ENCODE peak calls at places on chromosomes 1 and 21, in six cellular contexts. A is right cardiac atrium, N is adrenal gland, S is fibroblast of the aortic adventitia, W is foreskin fibroblast, L is AG04450. T is an unnamed sample.

GRCh38 chr1:19738106-19738505 is 61.6 kb downstream of the TMCO4 start:
- DNase-seq in L (no peak), W (no peak), S (no peak), N (no peak), A (no peak), T (no peak)

GRCh38 chr1:17287377-17287776 is 20.6 kb upstream of the PADI4 start:
- DNase-seq in N (no peak), L (peak), W (peak), A (no peak), S (peak), T (peak)

GRCh38 chr1:109807822-109808680 is 44.3 kb upstream of the EPS8L3 start:
- DNase-seq in W (peak), S (peak), L (no peak), N (no peak), A (no peak), T (peak)

GRCh38 chr1:41662656-41663437 is 178.4 kb upstream of the EDN2 start:
- DNase-seq in N (peak), A (peak), S (peak), W (peak), L (no peak), T (peak)

GRCh38 chr1:6360517-6360916 is 33.0 kb downstream of the ACOT7 start:
- DNase-seq in L (no peak), N (no peak), A (no peak), S (no peak), W (no peak), T (no peak)

GRCh38 chr1:97895278-97895677 is 25.6 kb downstream of the DPYD start:
- DNase-seq in N (no peak), A (no peak), W (no peak), L (no peak), S (no peak), T (no peak)

GRCh38 chr21:32817206-32817605 is 45.7 kb upstream of the PAXBP1 start:
- DNase-seq in S (no peak), L (no peak), N (no peak), A (no peak), W (no peak), T (no peak)

GRCh38 chr1:61055110-61055614 is 27.2 kb upstream of the NFIA start:
- DNase-seq in N (no peak), W (peak), S (peak), A (no peak), L (no peak), T (no peak)

GRCh38 chr1:216700779-216701178 is 22.4 kb downstream of the ESRRG start:
- DNase-seq in A (no peak), L (no peak), W (no peak), N (no peak), S (no peak), T (no peak)

GRCh38 chr1:227947425-227947677 is 381 bp downstream of the WNT9A start:
- DNase-seq in N (peak), W (no peak), S (no peak), L (no peak), A (no peak), T (no peak)

GRCh38 chr1:226912587-226913176 is 27.4 kb upstream of the COQ8A start:
- DNase-seq in W (peak), S (peak), N (peak), A (peak), L (no peak), T (no peak)

GRCh38 chr1:39671793-39672550 is at the start of gene NT5C1A:
- DNase-seq in N (no peak), S (no peak), W (peak), A (peak), L (no peak), T (peak)

GRCh38 chr1:4711191-4711915 is 56.9 kb downstream of the AJAP1 start:
- DNase-seq in N (no peak), S (no peak), A (no peak), L (no peak), W (no peak), T (no peak)

GRCh38 chr21:38223893-38224540 is 32.8 kb upstream of the KCNJ15 start:
- DNase-seq in A (no peak), S (peak), N (no peak), W (peak), L (no peak), T (peak)

GRCh38 chr1:26037904-26038303 is 8.0 kb downstream of the SLC30A2 start:
- DNase-seq in W (no peak), N (no peak), A (no peak), L (no peak), S (no peak), T (no peak)

GRCh38 chr1:86388228-86388627 is 7.9 kb downstream of the ODF2L start:
- DNase-seq in S (no peak), N (no peak), L (no peak), W (no peak), A (no peak), T (no peak)

GRCh38 chr1:228405200-228405978 is 1.2 kb downstream of the TRIM11 start:
- DNase-seq in S (peak), N (no peak), A (no peak), L (no peak), W (peak), T (no peak)

GRCh38 chr1:19123837-19124236 is 86.2 kb downstream of the UBR4 start:
- DNase-seq in A (no peak), L (no peak), N (no peak), W (no peak), S (peak), T (no peak)

GRCh38 chr1:40646385-40646784 is 19.1 kb downstream of the RIMS3 start:
- DNase-seq in S (peak), N (no peak), W (peak), A (no peak), L (no peak), T (peak)

GRCh38 chr1:109775408-109775807 is 11.7 kb upstream of the EPS8L3 start:
- DNase-seq in L (no peak), N (no peak), A (no peak), S (peak), W (peak), T (peak)

GRCh38 chr1:212970085-212970484 is 19.7 kb downstream of the VASH2 start:
- DNase-seq in W (no peak), S (no peak), L (no peak), N (no peak), A (no peak), T (no peak)

GRCh38 chr1:19963636-19964035 is 15.8 kb downstream of the PLA2G2A start:
- DNase-seq in L (no peak), S (no peak), W (no peak), A (peak), N (no peak), T (no peak)

GRCh38 chr1:39117985-39118384 is 86.5 kb upstream of the MACF1 start:
- DNase-seq in S (peak), A (no peak), W (no peak), N (no peak), L (no peak), T (no peak)

GRCh38 chr1:26041978-26042377 is 3.9 kb downstream of the SLC30A2 start:
- DNase-seq in W (no peak), S (no peak), L (no peak), N (no peak), A (no peak), T (no peak)

GRCh38 chr1:223531742-223532341 is 133.7 kb downstream of the CAPN8 start:
- DNase-seq in L (peak), W (peak), N (peak), S (peak), A (peak), T (peak)

GRCh38 chr1:117268926-117269378 is 58.2 kb upstream of the VTCN1 start:
- DNase-seq in A (no peak), S (no peak), L (no peak), N (no peak), W (peak), T (peak)

GRCh38 chr1:176741181-176741580 is 278.2 kb downstream of the PAPPA2 start:
- DNase-seq in W (no peak), N (no peak), L (no peak), S (no peak), A (no peak), T (no peak)

GRCh38 chr1:45864765-45865164 is 61.4 kb downstream of the MAST2 start:
- DNase-seq in S (no peak), A (no peak), L (no peak), W (peak), N (no peak), T (no peak)

GRCh38 chr1:45863117-45863670 is 59.8 kb downstream of the MAST2 start:
- DNase-seq in S (no peak), A (no peak), L (no peak), N (no peak), W (peak), T (no peak)

GRCh38 chr1:45867697-45868346 is 64.4 kb downstream of the MAST2 start:
- DNase-seq in L (no peak), N (no peak), A (no peak), S (no peak), W (no peak), T (no peak)

GRCh38 chr1:45862008-45862407 is 58.6 kb downstream of the MAST2 start:
- DNase-seq in N (no peak), A (no peak), W (no peak), L (no peak), S (no peak), T (no peak)

DNA sequence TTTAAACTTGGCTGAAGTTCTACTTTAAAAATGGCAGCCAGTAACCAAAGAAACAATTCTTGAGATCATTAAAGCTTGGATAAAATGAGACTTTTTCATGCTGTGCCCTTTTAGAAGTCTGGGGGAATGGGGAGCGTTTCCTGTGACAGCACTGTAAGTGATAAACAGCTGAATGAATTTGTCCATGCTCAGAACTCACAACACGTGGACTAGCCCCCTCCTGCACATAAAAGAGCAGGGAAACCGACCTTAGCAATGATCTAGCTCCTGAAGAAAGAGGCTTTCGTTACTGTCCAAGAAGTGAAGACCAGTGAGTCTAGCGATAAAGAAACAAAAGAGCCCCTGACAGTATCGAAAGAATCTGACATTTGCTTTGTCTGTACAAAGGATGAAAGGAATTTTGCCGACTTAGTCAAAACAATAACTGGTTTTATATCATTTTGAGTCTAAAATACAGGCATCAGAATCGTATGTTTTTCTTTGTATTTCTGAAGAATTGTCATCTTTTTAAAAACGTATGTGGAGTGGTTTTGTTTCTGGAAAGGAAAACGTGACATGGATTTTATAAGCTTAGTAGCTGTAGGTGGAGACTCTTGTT is 60.8 kb downstream of the MAST2 start:
- DNase-seq in A (no peak), L (no peak), N (no peak), S (no peak), W (peak), T (no peak)
- H3K4me3 ChIP-seq in A (peak), L (peak), N (no peak), S (no peak), W (peak), T (peak)

GRCh38 chr1:155466996-155467395 is 95.6 kb downstream of the ASH1L start:
- DNase-seq in L (peak), N (no peak), W (peak), S (peak), A (no peak), T (peak)
- H3K4me3 ChIP-seq in L (no peak), N (no peak), W (no peak), S (no peak), A (no peak), T (no peak)

GRCh38 chr1:43206721-43207228 is 34.6 kb downstream of the CFAP57 start:
- DNase-seq in W (peak), S (peak), A (peak), N (peak), L (peak), T (peak)
- H3K4me3 ChIP-seq in W (peak), S (peak), A (no peak), N (no peak), L (peak), T (no peak)

DNA sequence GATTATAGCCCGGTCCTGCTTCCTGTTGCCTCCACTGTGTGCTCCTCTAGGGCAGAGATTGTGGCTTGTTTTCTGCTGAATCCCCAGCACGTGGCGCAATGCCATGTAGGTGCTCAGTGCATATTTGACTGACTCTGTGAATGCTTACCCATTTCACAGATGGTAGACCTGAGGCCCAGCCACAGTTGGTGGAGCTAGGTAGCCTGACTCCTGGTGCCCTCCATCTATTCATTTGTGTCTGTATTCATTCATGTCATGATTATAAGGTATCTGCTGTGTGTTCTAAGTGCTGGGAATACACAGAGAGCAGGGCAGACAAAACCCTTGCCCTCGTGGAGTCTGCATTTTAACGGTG is 22.5 kb downstream of the TNFRSF1B start:
- DNase-seq in A (no peak), W (no peak), N (no peak), L (no peak), S (no peak), T (no peak)
- H3K4me3 ChIP-seq in A (no peak), W (no peak), N (no peak), L (no peak), S (no peak), T (no peak)

GRCh38 chr1:33586795-33587194 is 114.3 kb downstream of the ZSCAN20 start:
- DNase-seq in S (no peak), A (no peak), W (no peak), N (no peak), L (no peak), T (no peak)

GRCh38 chr1:33583567-33583966 is 111.1 kb downstream of the ZSCAN20 start:
- DNase-seq in W (no peak), S (no peak), N (no peak), A (no peak), L (no peak), T (no peak)

GRCh38 chr1:33586111-33586510 is 113.7 kb downstream of the ZSCAN20 start:
- DNase-seq in L (no peak), A (no peak), S (peak), W (peak), N (no peak), T (no peak)

GRCh38 chr1:33588726-33589125 is 116.3 kb downstream of the ZSCAN20 start:
- DNase-seq in S (no peak), A (no peak), N (no peak), W (no peak), L (no peak), T (no peak)
- H3K4me3 ChIP-seq in S (no peak), A (no peak), N (no peak), W (no peak), L (no peak), T (no peak)

GRCh38 chr1:30892671-30893073 is 15.9 kb downstream of the SDC3 start:
- DNase-seq in N (peak), A (no peak), W (no peak), S (no peak), L (no peak), T (no peak)
- H3K4me3 ChIP-seq in N (no peak), A (no peak), W (no peak), S (no peak), L (no peak), T (no peak)

GRCh38 chr1:72282271-72282656 is at the start of gene NEGR1:
- DNase-seq in N (peak), W (peak), A (peak), S (peak), L (peak), T (peak)

GRCh38 chr1:72280714-72281113 is 1.6 kb downstream of the NEGR1 start:
- DNase-seq in L (no peak), A (no peak), S (peak), W (peak), N (no peak), T (no peak)

GRCh38 chr1:72280131-72280530 is 2.2 kb downstream of the NEGR1 start:
- DNase-seq in S (no peak), A (no peak), L (no peak), N (no peak), W (peak), T (no peak)

GRCh38 chr1:72281637-72282270 is 585 bp downstream of the NEGR1 start:
- DNase-seq in S (peak), W (no peak), A (no peak), L (no peak), N (peak), T (peak)

GRCh38 chr1:72281144-72281543 is 1.2 kb downstream of the NEGR1 start:
- DNase-seq in W (peak), L (no peak), S (peak), N (no peak), A (no peak), T (no peak)
- H3K4me3 ChIP-seq in W (peak), L (peak), S (peak), N (no peak), A (peak), T (peak)

GRCh38 chr1:62685431-62685859 is 2.7 kb downstream of the DOCK7 start:
- DNase-seq in N (no peak), A (no peak), W (peak), S (peak), L (no peak), T (peak)
- H3K4me3 ChIP-seq in N (no peak), A (no peak), W (peak), S (peak), L (peak), T (no peak)

DNA sequence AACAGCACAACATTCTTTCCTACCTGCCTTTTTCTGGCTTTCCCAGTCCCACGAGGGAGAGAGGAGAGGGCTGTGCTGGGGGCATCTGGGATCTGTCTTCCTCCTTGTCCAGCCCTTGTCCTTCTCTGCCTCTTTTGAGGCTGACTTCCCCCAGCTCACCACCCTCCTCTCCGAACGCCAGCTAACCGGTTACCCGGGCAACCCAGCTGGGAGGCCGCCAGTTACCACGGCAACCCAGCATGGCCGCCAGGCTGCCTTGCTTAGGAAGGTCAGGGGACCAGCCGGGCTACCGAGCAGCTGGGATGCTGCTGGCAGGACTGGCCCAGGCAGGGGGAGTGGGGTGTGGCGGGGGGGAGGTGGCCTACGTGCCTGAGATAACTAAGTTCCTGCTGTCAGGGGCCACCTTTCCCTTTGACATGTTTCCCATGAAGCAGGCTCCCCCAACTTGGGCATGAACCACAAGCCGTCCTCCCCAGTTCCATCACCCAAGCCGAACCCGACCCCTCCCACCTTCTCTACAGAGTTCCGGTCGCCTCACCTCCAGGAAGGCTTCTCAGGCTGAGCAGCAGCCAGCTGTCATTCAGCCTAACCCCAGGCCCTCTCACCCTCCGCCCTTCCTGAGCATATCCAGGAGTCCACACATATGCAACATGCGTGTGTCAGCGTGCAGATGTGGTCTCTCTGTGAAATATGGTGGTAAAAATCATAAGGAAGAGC is 8.7 kb downstream of the PLEKHA6 start:
- DNase-seq in A (peak), L (peak), W (peak), N (peak), S (peak), T (no peak)
- H3K4me3 ChIP-seq in A (no peak), L (peak), W (peak), N (no peak), S (peak), T (no peak)

T was measured in MG63.